ENCODE peak calls at places on chromosomes 3 and 15, in five cellular contexts. One of them, this sample, is unnamed.

GRCh38 chr3:59482001-59482400 is 432.2 kb upstream of the CFAP20DC start:
- DNase-seq in SW480: peak; percentile 52
- DNase-seq in HFFc6: no peak
- DNase-seq in activated CD8-positive, alpha-beta memory T cell treated with anti-CD3 and anti-CD28 coated beads, Interleukin-2, amount 10 ng/mL, durations not matched to agents 7 days and 5 days: no peak
- DNase-seq in erythroblast: no peak
- DNase-seq in this sample: peak; percentile 44

GRCh38 chr3:69097407-69098086 is 12.8 kb downstream of the ARL6IP5 start:
- DNase-seq in HFFc6: no peak
- DNase-seq in erythroblast: no peak
- DNase-seq in activated CD8-positive, alpha-beta memory T cell treated with anti-CD3 and anti-CD28 coated beads, Interleukin-2, amount 10 ng/mL, durations not matched to agents 7 days and 5 days: no peak
- DNase-seq in SW480: no peak
- DNase-seq in this sample: no peak

GRCh38 chr3:21618695-21619094 is 132.3 kb downstream of the ZNF385D start:
- DNase-seq in HFFc6: no peak
- DNase-seq in SW480: no peak
- DNase-seq in erythroblast: no peak
- DNase-seq in activated CD8-positive, alpha-beta memory T cell treated with anti-CD3 and anti-CD28 coated beads, Interleukin-2, amount 10 ng/mL, durations not matched to agents 7 days and 5 days: no peak
- DNase-seq in this sample: no peak

GRCh38 chr3:43191116-43191515 is 85.2 kb upstream of the POMGNT2 start:
- DNase-seq in HFFc6: no peak
- DNase-seq in erythroblast: no peak
- DNase-seq in activated CD8-positive, alpha-beta memory T cell treated with anti-CD3 and anti-CD28 coated beads, Interleukin-2, amount 10 ng/mL, durations not matched to agents 7 days and 5 days: no peak
- DNase-seq in SW480: no peak
- DNase-seq in this sample: no peak

GRCh38 chr3:50340404-50341329 is at the start of gene RASSF1:
- DNase-seq in HFFc6: peak; percentile 48
- DNase-seq in activated CD8-positive, alpha-beta memory T cell treated with anti-CD3 and anti-CD28 coated beads, Interleukin-2, amount 10 ng/mL, durations not matched to agents 7 days and 5 days: peak; percentile 98
- DNase-seq in SW480: peak; percentile 52
- DNase-seq in erythroblast: peak; percentile 84
- DNase-seq in this sample: no peak

GRCh38 chr15:46461416-46461815 is 826.6 kb downstream of the SQOR start:
- DNase-seq in SW480: no peak
- DNase-seq in erythroblast: no peak
- DNase-seq in HFFc6: no peak
- DNase-seq in activated CD8-positive, alpha-beta memory T cell treated with anti-CD3 and anti-CD28 coated beads, Interleukin-2, amount 10 ng/mL, durations not matched to agents 7 days and 5 days: no peak
- DNase-seq in this sample: no peak

GRCh38 chr3:40191850-40192448 is 117.6 kb upstream of the EIF1B start:
- DNase-seq in HFFc6: peak; percentile 50
- DNase-seq in erythroblast: peak; percentile 75
- DNase-seq in SW480: peak; percentile 29
- DNase-seq in activated CD8-positive, alpha-beta memory T cell treated with anti-CD3 and anti-CD28 coated beads, Interleukin-2, amount 10 ng/mL, durations not matched to agents 7 days and 5 days: peak; percentile 68
- DNase-seq in this sample: no peak

GRCh38 chr3:175121225-175121624 is 262.1 kb downstream of the NAALADL2 start:
- DNase-seq in HFFc6: no peak
- DNase-seq in SW480: no peak
- DNase-seq in activated CD8-positive, alpha-beta memory T cell treated with anti-CD3 and anti-CD28 coated beads, Interleukin-2, amount 10 ng/mL, durations not matched to agents 7 days and 5 days: no peak
- DNase-seq in erythroblast: peak; percentile 8
- DNase-seq in this sample: no peak

GRCh38 chr3:133295199-133295901 is 104.5 kb upstream of the BFSP2 start:
- DNase-seq in activated CD8-positive, alpha-beta memory T cell treated with anti-CD3 and anti-CD28 coated beads, Interleukin-2, amount 10 ng/mL, durations not matched to agents 7 days and 5 days: peak; percentile 42
- DNase-seq in HFFc6: peak; percentile 40
- DNase-seq in erythroblast: no peak
- DNase-seq in SW480: peak; percentile 51
- DNase-seq in this sample: peak; percentile 12

GRCh38 chr15:101528917-101529299 is 39.4 kb upstream of the PCSK6 start:
- DNase-seq in HFFc6: no peak
- DNase-seq in activated CD8-positive, alpha-beta memory T cell treated with anti-CD3 and anti-CD28 coated beads, Interleukin-2, amount 10 ng/mL, durations not matched to agents 7 days and 5 days: no peak
- DNase-seq in SW480: peak; percentile 38
- DNase-seq in erythroblast: no peak
- DNase-seq in this sample: no peak

GRCh38 chr3:24323272-24323671 is 171.4 kb downstream of the THRB start:
- DNase-seq in activated CD8-positive, alpha-beta memory T cell treated with anti-CD3 and anti-CD28 coated beads, Interleukin-2, amount 10 ng/mL, durations not matched to agents 7 days and 5 days: no peak
- DNase-seq in erythroblast: no peak
- DNase-seq in HFFc6: no peak
- DNase-seq in SW480: no peak
- DNase-seq in this sample: peak; percentile 18

GRCh38 chr15:49255966-49256759 is 86.1 kb downstream of the GALK2 start:
- DNase-seq in SW480: no peak
- DNase-seq in activated CD8-positive, alpha-beta memory T cell treated with anti-CD3 and anti-CD28 coated beads, Interleukin-2, amount 10 ng/mL, durations not matched to agents 7 days and 5 days: no peak
- DNase-seq in erythroblast: no peak
- DNase-seq in HFFc6: no peak
- DNase-seq in this sample: no peak

GRCh38 chr15:51277085-51277484 is 61.3 kb downstream of the CYP19A1 start:
- DNase-seq in SW480: no peak
- DNase-seq in activated CD8-positive, alpha-beta memory T cell treated with anti-CD3 and anti-CD28 coated beads, Interleukin-2, amount 10 ng/mL, durations not matched to agents 7 days and 5 days: no peak
- DNase-seq in HFFc6: no peak
- DNase-seq in erythroblast: no peak
- DNase-seq in this sample: no peak

GRCh38 chr3:180913582-180914404 is 1.3 kb downstream of the FXR1 start:
- DNase-seq in HFFc6: no peak
- DNase-seq in SW480: no peak
- DNase-seq in activated CD8-positive, alpha-beta memory T cell treated with anti-CD3 and anti-CD28 coated beads, Interleukin-2, amount 10 ng/mL, durations not matched to agents 7 days and 5 days: no peak
- DNase-seq in erythroblast: peak; percentile 32
- DNase-seq in this sample: no peak

GRCh38 chr3:140584549-140584948 is 93.3 kb upstream of the TRIM42 start:
- DNase-seq in HFFc6: no peak
- DNase-seq in activated CD8-positive, alpha-beta memory T cell treated with anti-CD3 and anti-CD28 coated beads, Interleukin-2, amount 10 ng/mL, durations not matched to agents 7 days and 5 days: no peak
- DNase-seq in erythroblast: no peak
- DNase-seq in SW480: no peak
- DNase-seq in this sample: no peak

GRCh38 chr3:4426782-4427344 is 40.2 kb downstream of the SUMF1 start:
- DNase-seq in activated CD8-positive, alpha-beta memory T cell treated with anti-CD3 and anti-CD28 coated beads, Interleukin-2, amount 10 ng/mL, durations not matched to agents 7 days and 5 days: no peak
- DNase-seq in erythroblast: peak; percentile 24
- DNase-seq in HFFc6: peak; percentile 93
- DNase-seq in SW480: no peak
- DNase-seq in this sample: no peak

GRCh38 chr3:78887608-78888011 is 880.2 kb downstream of the ROBO1 start:
- DNase-seq in erythroblast: no peak
- DNase-seq in activated CD8-positive, alpha-beta memory T cell treated with anti-CD3 and anti-CD28 coated beads, Interleukin-2, amount 10 ng/mL, durations not matched to agents 7 days and 5 days: no peak
- DNase-seq in HFFc6: no peak
- DNase-seq in SW480: no peak
- DNase-seq in this sample: no peak

GRCh38 chr3:122183893-122184590 is 574 bp downstream of the CASR start:
- DNase-seq in HFFc6: no peak
- DNase-seq in activated CD8-positive, alpha-beta memory T cell treated with anti-CD3 and anti-CD28 coated beads, Interleukin-2, amount 10 ng/mL, durations not matched to agents 7 days and 5 days: no peak
- DNase-seq in erythroblast: no peak
- DNase-seq in SW480: no peak
- DNase-seq in this sample: no peak

GRCh38 chr3:168977696-168978374 is 685.7 kb downstream of the MECOM start:
- DNase-seq in erythroblast: no peak
- DNase-seq in HFFc6: no peak
- DNase-seq in activated CD8-positive, alpha-beta memory T cell treated with anti-CD3 and anti-CD28 coated beads, Interleukin-2, amount 10 ng/mL, durations not matched to agents 7 days and 5 days: no peak
- DNase-seq in SW480: no peak
- DNase-seq in this sample: no peak

GRCh38 chr15:100940785-100941379 is 21.7 kb downstream of the LRRK1 start:
- DNase-seq in HFFc6: no peak
- DNase-seq in erythroblast: peak; percentile 4
- DNase-seq in SW480: no peak
- DNase-seq in activated CD8-positive, alpha-beta memory T cell treated with anti-CD3 and anti-CD28 coated beads, Interleukin-2, amount 10 ng/mL, durations not matched to agents 7 days and 5 days: no peak
- DNase-seq in this sample: no peak

GRCh38 chr3:4977001-4977888 is 2.0 kb upstream of the BHLHE40 start:
- DNase-seq in HFFc6: peak; percentile 58
- DNase-seq in erythroblast: peak; percentile 42
- DNase-seq in activated CD8-positive, alpha-beta memory T cell treated with anti-CD3 and anti-CD28 coated beads, Interleukin-2, amount 10 ng/mL, durations not matched to agents 7 days and 5 days: peak; percentile 90
- DNase-seq in SW480: peak; percentile 80
- DNase-seq in this sample: no peak

GRCh38 chr3:98691897-98692296 is 71.2 kb upstream of the ST3GAL6 start:
- DNase-seq in erythroblast: no peak
- DNase-seq in HFFc6: no peak
- DNase-seq in activated CD8-positive, alpha-beta memory T cell treated with anti-CD3 and anti-CD28 coated beads, Interleukin-2, amount 10 ng/mL, durations not matched to agents 7 days and 5 days: no peak
- DNase-seq in SW480: no peak
- DNase-seq in this sample: no peak

GRCh38 chr3:47194994-47195393 is 31.1 kb upstream of the SETD2 start:
- DNase-seq in HFFc6: no peak
- DNase-seq in SW480: no peak
- DNase-seq in erythroblast: no peak
- DNase-seq in activated CD8-positive, alpha-beta memory T cell treated with anti-CD3 and anti-CD28 coated beads, Interleukin-2, amount 10 ng/mL, durations not matched to agents 7 days and 5 days: no peak
- DNase-seq in this sample: no peak

GRCh38 chr3:109373933-109374332 is 36.6 kb upstream of the DPPA4 start:
- DNase-seq in erythroblast: no peak
- DNase-seq in activated CD8-positive, alpha-beta memory T cell treated with anti-CD3 and anti-CD28 coated beads, Interleukin-2, amount 10 ng/mL, durations not matched to agents 7 days and 5 days: no peak
- DNase-seq in HFFc6: no peak
- DNase-seq in SW480: no peak
- DNase-seq in this sample: no peak